ENCODE peak calls at places on chromosomes 1 and 21, in six cellular contexts. One of them, this sample, is unnamed.

GRCh38 chr1:23276531-23276930 is 59.2 kb upstream of the HTR1D start:
- DNase-seq in putamen: no peak
- DNase-seq in neural progenitor cell: no peak
- DNase-seq in erythroblast: no peak
- DNase-seq in Caki2: no peak
- DNase-seq in hypothalamus: no peak
- DNase-seq in this sample: no peak

GRCh38 chr1:187509091-187509490 is 680.3 kb downstream of the PLA2G4A start:
- DNase-seq in putamen: no peak
- DNase-seq in neural progenitor cell: no peak
- DNase-seq in erythroblast: no peak
- DNase-seq in Caki2: no peak
- DNase-seq in hypothalamus: no peak
- DNase-seq in this sample: no peak

GRCh38 chr21:43364851-43365424 is 62.0 kb downstream of the SIK1 start:
- DNase-seq in putamen: no peak
- DNase-seq in neural progenitor cell: no peak
- DNase-seq in erythroblast: no peak
- DNase-seq in Caki2: no peak
- DNase-seq in hypothalamus: no peak
- DNase-seq in this sample: no peak

GRCh38 chr1:12173631-12174121 is 6.9 kb downstream of the TNFRSF1B start:
- DNase-seq in putamen: no peak
- DNase-seq in neural progenitor cell: no peak
- DNase-seq in erythroblast: peak
- DNase-seq in Caki2: no peak
- DNase-seq in hypothalamus: no peak
- DNase-seq in this sample: peak

GRCh38 chr1:203148127-203148526 is 20.6 kb downstream of the ADORA1 start:
- DNase-seq in putamen: no peak
- DNase-seq in neural progenitor cell: no peak
- DNase-seq in erythroblast: peak
- DNase-seq in Caki2: no peak
- DNase-seq in hypothalamus: no peak
- DNase-seq in this sample: no peak

GRCh38 chr1:153977250-153978240 is at the start of gene JTB:
- DNase-seq in putamen: peak
- DNase-seq in neural progenitor cell: peak
- DNase-seq in erythroblast: peak
- DNase-seq in Caki2: peak
- DNase-seq in hypothalamus: peak
- DNase-seq in this sample: peak

GRCh38 chr1:111990878-111991760 is 1.7 kb upstream of the KCND3 start:
- DNase-seq in putamen: peak
- DNase-seq in neural progenitor cell: peak
- DNase-seq in erythroblast: no peak
- DNase-seq in Caki2: peak
- DNase-seq in hypothalamus: peak
- DNase-seq in this sample: peak

GRCh38 chr1:115203287-115203686 is 114.0 kb upstream of the TSPAN2 start:
- DNase-seq in putamen: no peak
- DNase-seq in neural progenitor cell: no peak
- DNase-seq in erythroblast: no peak
- DNase-seq in Caki2: no peak
- DNase-seq in hypothalamus: no peak
- DNase-seq in this sample: no peak

GRCh38 chr1:230105754-230106625 is 39.0 kb downstream of the GALNT2 start:
- DNase-seq in putamen: no peak
- DNase-seq in neural progenitor cell: no peak
- DNase-seq in erythroblast: no peak
- DNase-seq in Caki2: peak
- DNase-seq in hypothalamus: no peak
- DNase-seq in this sample: no peak

GRCh38 chr1:100344774-100345173 is 7.5 kb upstream of the CDC14A start:
- DNase-seq in putamen: no peak
- DNase-seq in neural progenitor cell: no peak
- DNase-seq in erythroblast: peak
- DNase-seq in Caki2: no peak
- DNase-seq in hypothalamus: no peak
- DNase-seq in this sample: no peak

GRCh38 chr1:108643492-108644333 is 17.2 kb downstream of the HENMT1 start:
- DNase-seq in putamen: peak
- DNase-seq in neural progenitor cell: peak
- DNase-seq in erythroblast: peak
- DNase-seq in Caki2: peak
- DNase-seq in hypothalamus: no peak
- DNase-seq in this sample: no peak

GRCh38 chr1:225131869-225132268 is 202.4 kb downstream of the DNAH14 start:
- DNase-seq in putamen: no peak
- DNase-seq in neural progenitor cell: no peak
- DNase-seq in erythroblast: no peak
- DNase-seq in Caki2: no peak
- DNase-seq in hypothalamus: no peak
- DNase-seq in this sample: no peak

GRCh38 chr1:40438391-40439015 is 11.8 kb upstream of the ZFP69B start:
- DNase-seq in putamen: peak
- DNase-seq in neural progenitor cell: peak
- DNase-seq in erythroblast: peak
- DNase-seq in Caki2: no peak
- DNase-seq in hypothalamus: no peak
- DNase-seq in this sample: no peak

GRCh38 chr1:38279148-38279547 is 232.6 kb upstream of the POU3F1 start:
- DNase-seq in putamen: no peak
- DNase-seq in neural progenitor cell: no peak
- DNase-seq in erythroblast: no peak
- DNase-seq in Caki2: no peak
- DNase-seq in hypothalamus: no peak
- DNase-seq in this sample: no peak

GRCh38 chr1:106768501-106768900 is 288.0 kb upstream of the PRMT6 start:
- DNase-seq in putamen: no peak
- DNase-seq in neural progenitor cell: no peak
- DNase-seq in erythroblast: no peak
- DNase-seq in Caki2: no peak
- DNase-seq in hypothalamus: no peak
- DNase-seq in this sample: no peak

GRCh38 chr1:31771891-31772668 is 7.9 kb upstream of the ADGRB2 start:
- DNase-seq in putamen: no peak
- DNase-seq in neural progenitor cell: peak
- DNase-seq in erythroblast: no peak
- DNase-seq in Caki2: no peak
- DNase-seq in hypothalamus: no peak
- DNase-seq in this sample: no peak

GRCh38 chr1:168408531-168409242 is 128.0 kb downstream of the TBX19 start:
- DNase-seq in putamen: no peak
- DNase-seq in neural progenitor cell: no peak
- DNase-seq in erythroblast: no peak
- DNase-seq in Caki2: peak
- DNase-seq in hypothalamus: no peak
- DNase-seq in this sample: no peak

GRCh38 chr1:21931171-21932093 is 5.7 kb downstream of the HSPG2 start:
- DNase-seq in putamen: no peak
- DNase-seq in neural progenitor cell: no peak
- DNase-seq in erythroblast: no peak
- DNase-seq in Caki2: peak
- DNase-seq in hypothalamus: no peak
- DNase-seq in this sample: peak

GRCh38 chr1:32701421-32701911 is 1.1 kb downstream of the SYNC start:
- DNase-seq in putamen: no peak
- DNase-seq in neural progenitor cell: no peak
- DNase-seq in erythroblast: no peak
- DNase-seq in Caki2: no peak
- DNase-seq in hypothalamus: no peak
- DNase-seq in this sample: peak

GRCh38 chr1:242206994-242207393 is 208.1 kb upstream of the MAP1LC3C start:
- DNase-seq in putamen: no peak
- DNase-seq in neural progenitor cell: no peak
- DNase-seq in erythroblast: no peak
- DNase-seq in Caki2: no peak
- DNase-seq in hypothalamus: no peak
- DNase-seq in this sample: no peak

GRCh38 chr1:203807211-203807610 is 11.8 kb downstream of the ZBED6 start:
- DNase-seq in putamen: no peak
- DNase-seq in neural progenitor cell: no peak
- DNase-seq in erythroblast: no peak
- DNase-seq in Caki2: no peak
- DNase-seq in hypothalamus: no peak
- DNase-seq in this sample: no peak

GRCh38 chr1:17581389-17582123 is 42.1 kb downstream of the ARHGEF10L start:
- DNase-seq in putamen: no peak
- DNase-seq in neural progenitor cell: no peak
- DNase-seq in erythroblast: no peak
- DNase-seq in Caki2: no peak
- DNase-seq in hypothalamus: no peak
- DNase-seq in this sample: no peak

GRCh38 chr1:2777428-2778219 is 23.9 kb downstream of the TTC34 start:
- DNase-seq in putamen: no peak
- DNase-seq in neural progenitor cell: no peak
- DNase-seq in erythroblast: no peak
- DNase-seq in Caki2: no peak
- DNase-seq in hypothalamus: no peak
- DNase-seq in this sample: peak

GRCh38 chr1:88678405-88678804 is 5.7 kb upstream of the PKN2 start:
- DNase-seq in putamen: no peak
- DNase-seq in neural progenitor cell: no peak
- DNase-seq in erythroblast: peak
- DNase-seq in Caki2: peak
- DNase-seq in hypothalamus: no peak
- DNase-seq in this sample: no peak

GRCh38 chr1:69929278-69930057 is 275.9 kb downstream of the LRRC40 start:
- DNase-seq in putamen: no peak
- DNase-seq in neural progenitor cell: no peak
- DNase-seq in erythroblast: no peak
- DNase-seq in Caki2: no peak
- DNase-seq in hypothalamus: no peak
- DNase-seq in this sample: no peak

GRCh38 chr1:38872401-38873026 is 634 bp downstream of the MYCBP start:
- DNase-seq in putamen: no peak
- DNase-seq in neural progenitor cell: peak
- DNase-seq in erythroblast: peak
- DNase-seq in Caki2: no peak
- DNase-seq in hypothalamus: no peak
- DNase-seq in this sample: no peak

GRCh38 chr1:67853704-67854103 is 20.4 kb upstream of the GNG12 start:
- DNase-seq in putamen: no peak
- DNase-seq in neural progenitor cell: peak
- DNase-seq in erythroblast: peak
- DNase-seq in Caki2: peak
- DNase-seq in hypothalamus: peak
- DNase-seq in this sample: peak

GRCh38 chr1:116988248-116988647 is 13.3 kb upstream of the CD101 start:
- DNase-seq in putamen: no peak
- DNase-seq in neural progenitor cell: no peak
- DNase-seq in erythroblast: no peak
- DNase-seq in Caki2: no peak
- DNase-seq in hypothalamus: no peak
- DNase-seq in this sample: no peak

GRCh38 chr1:67650061-67650460 is 34.9 kb upstream of the GADD45A start:
- DNase-seq in putamen: no peak
- DNase-seq in neural progenitor cell: no peak
- DNase-seq in erythroblast: no peak
- DNase-seq in Caki2: no peak
- DNase-seq in hypothalamus: no peak
- DNase-seq in this sample: no peak

GRCh38 chr1:19715334-19716203 is 50.9 kb downstream of the HTR6 start:
- DNase-seq in putamen: peak
- DNase-seq in neural progenitor cell: peak
- DNase-seq in erythroblast: peak
- DNase-seq in Caki2: peak
- DNase-seq in hypothalamus: peak
- DNase-seq in this sample: peak

GRCh38 chr1:56070601-56071000 is 508.8 kb downstream of the PLPP3 start:
- DNase-seq in putamen: no peak
- DNase-seq in neural progenitor cell: no peak
- DNase-seq in erythroblast: no peak
- DNase-seq in Caki2: no peak
- DNase-seq in hypothalamus: no peak
- DNase-seq in this sample: no peak

This sample was measured in posterior vena cava.